ENCODE peak calls at places on chromosomes 4 and X, in eight cellular contexts. O, F, V, D, T, Y, X and U are unnamed samples.

GRCh38 chr4:55157559-55158277 is 32.3 kb upstream of the KDR start:
- DNase-seq in O (no peak), F (no peak), V (no peak), D (peak; percentile 72), T (no peak), Y (no peak), X (no peak), U (no peak)

GRCh38 chr4:94036964-94037363 is 170.7 kb upstream of the SMARCAD1 start:
- DNase-seq in O (no peak), F (no peak), V (no peak), D (no peak), T (no peak), Y (no peak), X (peak; percentile 16), U (no peak)

GRCh38 chr4:95637047-95637600 is 88.4 kb upstream of the UNC5C start:
- DNase-seq in O (no peak), F (peak; percentile 50), V (no peak), D (no peak), T (no peak), Y (no peak), X (peak; percentile 42), U (no peak)

GRCh38 chrX:65679071-65679540 is 11.7 kb downstream of the MSN start:
- DNase-seq in O (no peak), F (no peak), V (no peak), D (no peak), T (no peak), Y (peak; percentile 63), X (peak; percentile 55), U (no peak)

GRCh38 chr4:87865288-87865687 is 32.5 kb downstream of the MEPE start:
- DNase-seq in O (no peak), F (no peak), V (no peak), D (no peak), T (no peak), Y (no peak), X (peak; percentile 41), U (no peak)

GRCh38 chr4:167102475-167102874 is 131.8 kb downstream of the SPOCK3 start:
- DNase-seq in O (no peak), F (no peak), V (no peak), D (no peak), T (no peak), Y (no peak), X (no peak), U (no peak)

GRCh38 chr4:22962186-22962786 is 269.5 kb downstream of the GBA3 start:
- DNase-seq in O (no peak), F (peak; percentile 49), V (no peak), D (no peak), T (no peak), Y (no peak), X (peak; percentile 52), U (no peak)

GRCh38 chrX:110026099-110026844 is 23.4 kb downstream of the TMEM164 start:
- DNase-seq in O (no peak), F (no peak), V (no peak), D (no peak), T (no peak), Y (no peak), X (peak; percentile 28), U (no peak)

GRCh38 chrX:137278825-137279224 is 245.0 kb upstream of the GPR101 start:
- DNase-seq in O (no peak), F (no peak), V (no peak), D (no peak), T (no peak), Y (no peak), X (no peak), U (no peak)

GRCh38 chrX:153460826-153461225 is 9.6 kb downstream of the HAUS7 start:
- DNase-seq in O (peak; percentile 66), F (peak; percentile 63), V (no peak), D (no peak), T (no peak), Y (no peak), X (peak; percentile 45), U (no peak)

GRCh38 chr4:11218692-11219091 is 210.0 kb downstream of the HS3ST1 start:
- DNase-seq in O (no peak), F (no peak), V (no peak), D (no peak), T (no peak), Y (no peak), X (no peak), U (no peak)

GRCh38 chrX:21056636-21057035 is 317.6 kb upstream of the CNKSR2 start:
- DNase-seq in O (no peak), F (no peak), V (no peak), D (no peak), T (no peak), Y (no peak), X (no peak), U (no peak)

GRCh38 chr4:176902710-176903323 is 110.1 kb upstream of the VEGFC start:
- DNase-seq in O (no peak), F (no peak), V (peak; percentile 88), D (no peak), T (no peak), Y (peak; percentile 64), X (peak; percentile 91), U (peak; percentile 90)

GRCh38 chrX:22660756-22661155 is 339.0 kb upstream of the DDX53 start:
- DNase-seq in O (no peak), F (no peak), V (no peak), D (no peak), T (no peak), Y (no peak), X (peak; percentile 16), U (no peak)

GRCh38 chrX:22662776-22663175 is 337.0 kb upstream of the DDX53 start:
- DNase-seq in O (no peak), F (no peak), V (no peak), D (no peak), T (no peak), Y (no peak), X (no peak), U (no peak)

GRCh38 chrX:22664826-22665225 is 334.9 kb upstream of the DDX53 start:
- DNase-seq in O (no peak), F (peak; percentile 17), V (no peak), D (no peak), T (no peak), Y (no peak), X (no peak), U (no peak)

GRCh38 chrX:22665818-22666217 is 333.9 kb upstream of the DDX53 start:
- DNase-seq in O (no peak), F (no peak), V (no peak), D (no peak), T (no peak), Y (no peak), X (no peak), U (no peak)

GRCh38 chrX:22666441-22666840 is 333.3 kb upstream of the DDX53 start:
- DNase-seq in O (no peak), F (peak; percentile 33), V (no peak), D (no peak), T (no peak), Y (no peak), X (peak; percentile 18), U (no peak)
- TF ChIP-seq CTCF in O (no peak), F (peak; percentile 29), V (peak; percentile 18), D (no peak), T (no peak), Y (peak; percentile 26), X (peak; percentile 14), U (no peak)

GRCh38 chrX:38282044-38282443 is 45.3 kb downstream of the RPGR start:
- DNase-seq in O (no peak), F (peak; percentile 14), V (no peak), D (no peak), T (no peak), Y (no peak), X (no peak), U (no peak)
- TF ChIP-seq CTCF in O (no peak), F (peak; percentile 71), V (peak; percentile 58), D (peak; percentile 11), T (peak; percentile 47), Y (peak; percentile 19), X (peak; percentile 52), U (peak; percentile 45)

GRCh38 chr4:1261107-1261928 is 12.4 kb upstream of the CTBP1 start:
- DNase-seq in O (peak; percentile 21), F (no peak), V (no peak), D (peak; percentile 61), T (no peak), Y (no peak), X (no peak), U (no peak)

GRCh38 chr4:1260418-1261106 is 11.6 kb upstream of the CTBP1 start:
- DNase-seq in O (no peak), F (no peak), V (no peak), D (peak; percentile 34), T (no peak), Y (no peak), X (no peak), U (no peak)

GRCh38 chr4:1255699-1256098 is 6.8 kb upstream of the CTBP1 start:
- DNase-seq in O (no peak), F (no peak), V (no peak), D (no peak), T (no peak), Y (no peak), X (no peak), U (no peak)

GRCh38 chr4:1259966-1260365 is 11.0 kb upstream of the CTBP1 start:
- DNase-seq in O (no peak), F (no peak), V (no peak), D (no peak), T (no peak), Y (no peak), X (no peak), U (no peak)

GRCh38 chr4:1258457-1258856 is 9.5 kb upstream of the CTBP1 start:
- DNase-seq in O (no peak), F (no peak), V (no peak), D (no peak), T (no peak), Y (no peak), X (no peak), U (no peak)
- TF ChIP-seq CTCF in O (no peak), F (no peak), V (peak; percentile 2), D (no peak), T (no peak), Y (no peak), X (no peak), U (no peak)

GRCh38 chrX:48468247-48468671 is 1.8 kb downstream of the SLC38A5 start:
- DNase-seq in O (no peak), F (no peak), V (no peak), D (peak; percentile 79), T (peak; percentile 66), Y (no peak), X (no peak), U (no peak)

GRCh38 chrX:48468693-48469691 is 1.1 kb downstream of the SLC38A5 start:
- DNase-seq in O (peak; percentile 63), F (no peak), V (no peak), D (no peak), T (peak; percentile 52), Y (no peak), X (no peak), U (no peak)

GRCh38 chrX:48467331-48467761 is 2.7 kb downstream of the SLC38A5 start:
- DNase-seq in O (no peak), F (no peak), V (no peak), D (no peak), T (no peak), Y (no peak), X (no peak), U (no peak)

GRCh38 chrX:48465336-48465933 is 4.6 kb downstream of the SLC38A5 start:
- DNase-seq in O (no peak), F (no peak), V (peak; percentile 86), D (no peak), T (no peak), Y (no peak), X (peak; percentile 83), U (peak; percentile 89)

GRCh38 chrX:48466696-48467095 is 3.4 kb downstream of the SLC38A5 start:
- DNase-seq in O (no peak), F (no peak), V (no peak), D (no peak), T (no peak), Y (no peak), X (no peak), U (no peak)
- TF ChIP-seq CTCF in O (no peak), F (peak; percentile 20), V (peak; percentile 23), D (no peak), T (no peak), Y (no peak), X (peak; percentile 29), U (no peak)